ENCODE peak calls at places on chromosomes 4 and X, in four cellular contexts. I, V, A and N are unnamed samples.

GRCh38 chr4:117467404-117467803 is 382.0 kb upstream of the TRAM1L1 start:
- DNase-seq in I (peak), V (no peak), A (no peak), N (no peak)

GRCh38 chrX:69616520-69617203 is 749 bp downstream of the EDA start:
- DNase-seq in I (no peak), V (no peak), A (peak), N (no peak)

GRCh38 chr4:134337584-134337983 is 136.0 kb upstream of the PABPC4L start:
- DNase-seq in I (no peak), V (no peak), A (no peak), N (no peak)

GRCh38 chrX:13377537-13377936 is 57.7 kb upstream of the ATXN3L start:
- DNase-seq in I (peak), V (peak), A (peak), N (no peak)

GRCh38 chr4:65865489-65865888 is 195.2 kb upstream of the EPHA5 start:
- DNase-seq in I (no peak), V (no peak), A (peak), N (peak)

GRCh38 chrX:136251042-136251991 is at the start of gene MAP7D3:
- DNase-seq in I (peak), V (no peak), A (peak), N (peak)

GRCh38 chrX:31209005-31209612 is 137.3 kb upstream of the FTHL17 start:
- DNase-seq in I (no peak), V (no peak), A (no peak), N (no peak)

GRCh38 chrX:123340691-123341090 is 156.6 kb downstream of the GRIA3 start:
- DNase-seq in I (no peak), V (no peak), A (peak), N (no peak)

GRCh38 chr4:6929735-6930464 is 20.3 kb downstream of the TBC1D14 start:
- DNase-seq in I (no peak), V (no peak), A (no peak), N (no peak)

GRCh38 chr4:20320232-20320631 is 68.5 kb downstream of the SLIT2 start:
- DNase-seq in I (no peak), V (no peak), A (no peak), N (no peak)

GRCh38 chrX:3715921-3716320 is 2.5 kb upstream of the PRKX start:
- DNase-seq in I (no peak), V (no peak), A (no peak), N (no peak)

GRCh38 chr4:30865676-30866075 is 145.5 kb downstream of the PCDH7 start:
- DNase-seq in I (peak), V (no peak), A (no peak), N (no peak)